ENCODE peak calls at places on chromosomes 4 and X, in seven cellular contexts. One of them, this sample, is unnamed.

GRCh38 chrX:55759478-55759877 is 41.9 kb downstream of the RRAGB start:
- DNase-seq in stomach: no peak
- DNase-seq in ovary: no peak
- DNase-seq in tibial nerve: no peak
- DNase-seq in K562: no peak
- DNase-seq in A549: no peak
- DNase-seq in H1: no peak
- DNase-seq in this sample: no peak

GRCh38 chrX:19883878-19884277 is 3.5 kb downstream of the SH3KBP1 start:
- DNase-seq in stomach: no peak
- DNase-seq in ovary: no peak
- DNase-seq in tibial nerve: no peak
- DNase-seq in K562: no peak
- DNase-seq in A549: no peak
- DNase-seq in H1: no peak
- DNase-seq in this sample: no peak

GRCh38 chr4:3699261-3699660 is 66.9 kb upstream of the ADRA2C start:
- DNase-seq in stomach: no peak
- DNase-seq in ovary: no peak
- DNase-seq in tibial nerve: no peak
- DNase-seq in K562: no peak
- DNase-seq in A549: no peak
- DNase-seq in H1: no peak
- DNase-seq in this sample: no peak

GRCh38 chr4:6680372-6681034 is 13.2 kb upstream of the S100P start:
- DNase-seq in stomach: no peak
- DNase-seq in ovary: no peak
- DNase-seq in tibial nerve: no peak
- DNase-seq in K562: no peak
- DNase-seq in A549: no peak
- DNase-seq in H1: no peak
- DNase-seq in this sample: no peak

GRCh38 chr4:174303687-174304086 is 20.0 kb downstream of the CEP44 start:
- DNase-seq in stomach: no peak
- DNase-seq in ovary: no peak
- DNase-seq in tibial nerve: no peak
- DNase-seq in K562: no peak
- DNase-seq in A549: no peak
- DNase-seq in H1: no peak
- DNase-seq in this sample: no peak

GRCh38 chr4:7769308-7769841 is 170.3 kb downstream of the AFAP1 start:
- DNase-seq in stomach: no peak
- DNase-seq in ovary: no peak
- DNase-seq in tibial nerve: no peak
- DNase-seq in K562: no peak
- DNase-seq in A549: no peak
- DNase-seq in H1: no peak
- DNase-seq in this sample: no peak

GRCh38 chr4:8101796-8102355 is 56.7 kb downstream of the ABLIM2 start:
- DNase-seq in stomach: no peak
- DNase-seq in ovary: no peak
- DNase-seq in tibial nerve: no peak
- DNase-seq in K562: no peak
- DNase-seq in A549: no peak
- DNase-seq in H1: no peak
- DNase-seq in this sample: no peak

GRCh38 chr4:6111354-6111930 is 88.9 kb downstream of the JAKMIP1 start:
- DNase-seq in stomach: peak; percentile 19
- DNase-seq in ovary: no peak
- DNase-seq in tibial nerve: no peak
- DNase-seq in K562: no peak
- DNase-seq in A549: no peak
- DNase-seq in H1: no peak
- DNase-seq in this sample: peak; percentile 19

GRCh38 chrX:14529288-14529989 is at the start of gene GLRA2:
- DNase-seq in stomach: no peak
- DNase-seq in ovary: no peak
- DNase-seq in tibial nerve: no peak
- DNase-seq in K562: peak; percentile 3
- DNase-seq in A549: peak; percentile 1
- DNase-seq in H1: no peak
- DNase-seq in this sample: peak; percentile 39

GRCh38 chr4:26454961-26455360 is 35.3 kb downstream of the CCKAR start:
- DNase-seq in stomach: no peak
- DNase-seq in ovary: no peak
- DNase-seq in tibial nerve: no peak
- DNase-seq in K562: no peak
- DNase-seq in A549: no peak
- DNase-seq in H1: no peak
- DNase-seq in this sample: no peak

GRCh38 chr4:105807496-105807895 is 87.8 kb upstream of the NPNT start:
- DNase-seq in stomach: no peak
- DNase-seq in ovary: no peak
- DNase-seq in tibial nerve: no peak
- DNase-seq in K562: no peak
- DNase-seq in A549: no peak
- DNase-seq in H1: no peak
- DNase-seq in this sample: no peak

DNA sequence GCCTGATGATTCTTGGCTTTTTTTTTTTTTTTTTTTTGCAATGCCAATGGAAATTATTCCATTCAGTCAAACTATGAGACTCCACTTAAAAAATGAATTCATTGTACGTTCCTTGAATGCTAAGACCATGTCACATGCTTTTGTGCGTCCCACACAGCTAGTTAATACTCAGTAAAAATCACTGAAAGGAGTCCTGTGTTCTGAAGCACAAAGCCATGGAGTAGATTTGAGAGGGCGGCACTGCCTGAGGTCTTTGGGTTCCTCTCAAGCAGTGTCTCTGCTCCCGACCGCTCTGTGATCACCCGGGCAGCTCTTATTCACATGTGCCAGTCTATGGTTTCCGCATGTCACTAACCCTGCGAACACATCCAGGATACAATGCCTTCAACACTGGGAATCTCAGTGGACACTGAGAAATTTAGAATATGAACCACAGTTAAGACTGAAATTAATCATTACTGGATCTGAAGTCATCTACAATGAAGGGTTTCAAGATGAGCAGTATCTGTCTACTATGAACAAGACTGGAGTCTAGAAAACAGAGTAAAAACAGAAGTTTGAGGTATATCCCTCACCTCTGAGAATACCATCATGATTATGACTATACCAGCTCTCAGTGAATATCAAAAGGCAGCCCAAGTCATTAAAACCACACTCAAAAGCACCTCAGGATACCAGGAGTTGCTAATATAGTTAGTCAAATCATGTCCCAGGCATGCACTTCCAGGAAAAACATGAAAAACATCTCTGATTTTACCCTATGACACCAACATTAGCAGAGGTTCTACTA is 193.0 kb downstream of the MGST2 start:
- DNase-seq in stomach: no peak
- DNase-seq in ovary: no peak
- DNase-seq in tibial nerve: no peak
- DNase-seq in K562: no peak
- DNase-seq in A549: no peak
- DNase-seq in H1: no peak
- DNase-seq in this sample: no peak
- H3K9me3 ChIP-seq in stomach: no peaks in the 10 kb centered on the region
- H3K9me3 ChIP-seq in ovary: no peaks in the 10 kb centered on the region
- H3K9me3 ChIP-seq in tibial nerve: no peaks in the 10 kb centered on the region
- H3K9me3 ChIP-seq in K562: no peaks in the 10 kb centered on the region
- H3K9me3 ChIP-seq in A549: no peaks in the 10 kb centered on the region
- H3K9me3 ChIP-seq in H1: no peaks in the 10 kb centered on the region
- H3K9me3 ChIP-seq in this sample: no peaks in the 10 kb centered on the region

DNA sequence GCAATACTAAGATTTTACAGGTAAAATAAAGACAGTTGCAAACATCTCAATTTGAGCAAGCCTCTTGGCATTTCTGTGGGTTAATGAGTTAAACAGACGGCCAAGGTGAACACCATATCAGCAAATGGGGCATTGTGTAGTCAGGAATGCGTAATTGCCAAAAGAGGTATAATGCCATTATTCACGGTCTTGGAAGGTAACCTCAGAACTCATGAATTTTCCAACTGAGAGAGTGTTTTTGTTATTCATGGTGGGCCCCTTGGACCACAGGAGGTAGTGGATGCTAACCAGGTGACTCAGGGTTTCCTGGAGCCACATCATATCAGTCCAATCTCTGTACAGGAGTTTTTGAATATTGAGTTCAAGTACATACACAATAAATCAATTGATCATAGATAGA is 368.0 kb upstream of the TECRL start:
- DNase-seq in stomach: no peak
- DNase-seq in ovary: no peak
- DNase-seq in tibial nerve: no peak
- DNase-seq in K562: no peak
- DNase-seq in A549: no peak
- DNase-seq in H1: no peak
- DNase-seq in this sample: no peak
- TF ChIP-seq EP300 in stomach: no peak
- TF ChIP-seq EP300 in ovary: no peak
- TF ChIP-seq EP300 in tibial nerve: no peak
- TF ChIP-seq EP300 in K562: no peak
- TF ChIP-seq EP300 in A549: no peak
- TF ChIP-seq EP300 in H1: no peak
- TF ChIP-seq EP300 in this sample: no peak

DNA sequence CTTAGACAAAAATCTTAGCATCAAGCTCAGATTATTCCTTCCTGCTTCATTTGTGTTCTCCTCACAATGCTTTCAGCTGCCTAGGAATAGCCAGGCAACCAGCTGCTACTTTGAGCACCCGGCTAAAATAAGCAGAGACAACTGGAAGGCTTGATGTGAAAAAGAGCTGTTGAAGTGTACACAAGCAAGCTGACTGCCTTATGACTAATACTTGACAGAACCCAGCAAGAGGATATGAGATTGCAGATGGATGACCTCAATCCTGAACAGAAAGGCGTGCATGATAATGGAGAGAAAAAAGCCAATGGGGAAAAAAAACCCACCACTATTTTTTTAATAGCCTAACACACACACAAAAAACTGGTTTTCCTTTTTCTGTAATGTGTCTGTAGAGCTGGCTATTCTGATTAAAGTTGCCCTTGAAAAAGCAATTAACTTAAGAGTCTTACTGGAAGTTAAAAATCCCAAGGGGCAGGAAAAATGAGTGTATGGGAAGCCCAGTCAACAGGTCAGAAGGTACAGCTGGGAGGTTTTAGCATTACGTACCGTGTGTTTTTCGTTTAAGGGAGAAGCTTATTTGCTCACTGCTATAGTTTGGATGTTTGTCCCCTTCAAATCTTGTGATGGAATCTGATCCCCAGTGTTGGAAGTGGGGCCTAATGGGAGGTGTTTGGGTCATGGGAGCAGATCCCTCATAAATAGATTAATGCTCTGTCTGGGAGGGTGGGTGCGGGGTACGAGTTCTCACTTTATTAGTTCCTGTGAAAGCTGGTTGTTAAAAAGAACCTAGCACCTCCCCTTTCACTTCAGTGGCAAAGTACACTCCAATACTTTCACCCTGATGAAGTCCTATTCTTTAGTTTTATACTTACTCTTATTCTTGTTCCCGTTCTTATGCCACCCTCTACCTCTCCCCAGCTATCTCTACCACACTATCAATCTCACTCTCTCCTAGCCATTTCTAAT is 37.1 kb upstream of the HERC6 start:
- DNase-seq in stomach: no peak
- DNase-seq in ovary: peak; percentile 56
- DNase-seq in tibial nerve: no peak
- DNase-seq in K562: no peak
- DNase-seq in A549: peak; percentile 41
- DNase-seq in H1: no peak
- DNase-seq in this sample: peak; percentile 74
- H3K9me3 ChIP-seq in stomach: no peaks in the 10 kb centered on the region
- H3K9me3 ChIP-seq in ovary: no peaks in the 10 kb centered on the region
- H3K9me3 ChIP-seq in tibial nerve: no peaks in the 10 kb centered on the region
- H3K9me3 ChIP-seq in K562: no peaks in the 10 kb centered on the region
- H3K9me3 ChIP-seq in A549: no peaks in the 10 kb centered on the region
- H3K9me3 ChIP-seq in H1: no peaks in the 10 kb centered on the region
- H3K9me3 ChIP-seq in this sample: no peaks in the 10 kb centered on the region

GRCh38 chr4:138190452-138190858 is 51.7 kb downstream of the SLC7A11 start:
- DNase-seq in stomach: no peak
- DNase-seq in ovary: no peak
- DNase-seq in tibial nerve: no peak
- DNase-seq in K562: no peak
- DNase-seq in A549: no peak
- DNase-seq in H1: no peak
- DNase-seq in this sample: no peak

GRCh38 chr4:138188406-138189084 is 53.6 kb downstream of the SLC7A11 start:
- DNase-seq in stomach: no peak
- DNase-seq in ovary: no peak
- DNase-seq in tibial nerve: no peak
- DNase-seq in K562: no peak
- DNase-seq in A549: no peak
- DNase-seq in H1: no peak
- DNase-seq in this sample: no peak

GRCh38 chr4:138193963-138194362 is 48.2 kb downstream of the SLC7A11 start:
- DNase-seq in stomach: no peak
- DNase-seq in ovary: no peak
- DNase-seq in tibial nerve: no peak
- DNase-seq in K562: no peak
- DNase-seq in A549: no peak
- DNase-seq in H1: no peak
- DNase-seq in this sample: no peak

GRCh38 chr4:138189212-138189611 is 52.9 kb downstream of the SLC7A11 start:
- DNase-seq in stomach: no peak
- DNase-seq in ovary: no peak
- DNase-seq in tibial nerve: no peak
- DNase-seq in K562: no peak
- DNase-seq in A549: no peak
- DNase-seq in H1: no peak
- DNase-seq in this sample: no peak

DNA sequence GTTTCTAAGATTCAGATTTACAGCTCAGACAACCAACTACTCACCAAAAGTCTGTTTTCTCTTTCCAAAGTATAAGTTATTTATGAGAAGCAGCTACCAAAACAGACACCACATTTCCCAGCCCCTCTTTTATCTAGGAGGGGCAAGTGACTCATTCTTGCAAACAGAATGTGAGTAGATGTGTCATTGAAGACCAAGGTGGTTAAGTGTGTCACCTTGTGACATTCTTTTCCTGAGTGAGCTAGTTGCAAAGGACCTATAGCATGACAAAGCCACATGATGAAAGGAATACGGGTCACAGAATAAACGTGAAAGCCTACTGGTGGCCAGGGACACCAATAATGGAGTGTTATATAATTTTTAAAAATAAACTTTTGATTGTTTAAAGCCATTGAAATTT is 50.0 kb downstream of the SLC7A11 start:
- DNase-seq in stomach: no peak
- DNase-seq in ovary: no peak
- DNase-seq in tibial nerve: no peak
- DNase-seq in K562: peak; percentile 18
- DNase-seq in A549: peak; percentile 31
- DNase-seq in H1: no peak
- DNase-seq in this sample: no peak
- TF ChIP-seq EP300 in stomach: no peak
- TF ChIP-seq EP300 in ovary: no peak
- TF ChIP-seq EP300 in tibial nerve: no peak
- TF ChIP-seq EP300 in K562: no peak
- TF ChIP-seq EP300 in A549: no peak
- TF ChIP-seq EP300 in H1: no peak
- TF ChIP-seq EP300 in this sample: no peak

GRCh38 chr4:12144051-12144450 is 715.4 kb upstream of the HS3ST1 start:
- DNase-seq in stomach: no peak
- DNase-seq in ovary: no peak
- DNase-seq in tibial nerve: no peak
- DNase-seq in K562: no peak
- DNase-seq in A549: no peak
- DNase-seq in H1: no peak
- DNase-seq in this sample: no peak
- H3K9me3 ChIP-seq in stomach: no peaks in the 10 kb centered on the region
- H3K9me3 ChIP-seq in ovary: no peaks in the 10 kb centered on the region
- H3K9me3 ChIP-seq in tibial nerve: no peaks in the 10 kb centered on the region
- H3K9me3 ChIP-seq in K562: no peaks in the 10 kb centered on the region
- H3K9me3 ChIP-seq in A549: no peaks in the 10 kb centered on the region
- H3K9me3 ChIP-seq in H1: no peaks in the 10 kb centered on the region
- H3K9me3 ChIP-seq in this sample: no peaks in the 10 kb centered on the region

This sample was measured in sigmoid colon.